ENCODE peak calls at places on chromosomes 2 and 18, in five cellular contexts. U is foreskin keratinocyte, L is MCF 10A, J is NCI-H1436, K is NCI-H2171 treated with DMSO at 0.1 percent for 48 hours. Y is an unnamed sample.

GRCh38 chr2:201697899-201698298 is 545 bp downstream of the MPP4 start:
- DNase-seq in L (peak; percentile 20), K (no peak), U (peak; percentile 68), J (no peak), Y (no peak)

GRCh38 chr2:37459095-37459981 is 114.9 kb downstream of the QPCT start:
- DNase-seq in J (no peak), L (no peak), K (no peak), U (peak; percentile 61), Y (no peak)

GRCh38 chr2:240433973-240434727 is 1.3 kb upstream of the GPC1 start:
- DNase-seq in L (peak; percentile 98), U (peak; percentile 99), K (no peak), J (no peak), Y (no peak)

GRCh38 chr2:229370484-229370883 is 99.4 kb upstream of the PID1 start:
- DNase-seq in L (no peak), K (no peak), J (no peak), U (no peak), Y (no peak)

GRCh38 chr2:197198890-197199289 is 111.7 kb downstream of the ANKRD44 start:
- DNase-seq in K (no peak), L (no peak), J (no peak), U (no peak), Y (no peak)

GRCh38 chr2:36565712-36566111 is 32.3 kb downstream of the FEZ2 start:
- DNase-seq in L (no peak), J (no peak), K (no peak), U (no peak), Y (no peak)

GRCh38 chr18:36203360-36203895 is 16.1 kb downstream of the MOCOS start:
- DNase-seq in L (no peak), J (no peak), U (no peak), K (no peak), Y (no peak)

GRCh38 chr2:241047253-241048010 is 49.0 kb downstream of the SNED1 start:
- DNase-seq in L (no peak), J (no peak), K (no peak), U (no peak), Y (no peak)

GRCh38 chr2:133566967-133567645 is 1.2 kb downstream of the NCKAP5 start:
- DNase-seq in K (no peak), U (peak; percentile 71), L (peak; percentile 10), J (no peak), Y (no peak)

GRCh38 chr18:37343542-37343851 is 222.1 kb downstream of the CELF4 start:
- DNase-seq in J (no peak), L (no peak), K (peak; percentile 82), U (peak; percentile 23), Y (no peak)

GRCh38 chr18:51659781-51660180 is 462.3 kb upstream of the MEX3C start:
- DNase-seq in L (no peak), J (no peak), U (no peak), K (no peak), Y (no peak)

GRCh38 chr2:41329075-41329474 is 718.7 kb upstream of the PKDCC start:
- DNase-seq in K (peak; percentile 37), U (no peak), J (no peak), L (no peak), Y (peak; percentile 40)

GRCh38 chr2:201835066-201835465 is 28.7 kb downstream of the CDK15 start:
- DNase-seq in U (no peak), K (no peak), J (no peak), L (no peak), Y (no peak)

Y was measured in NCI-H69.